ENCODE peak calls at places on chromosomes 2 and 18, in six cellular contexts. One of them, this sample, is unnamed.

GRCh38 chr2:31089645-31090044 is 48.6 kb downstream of the GALNT14 start:
- DNase-seq in OCI-LY7: no peak
- DNase-seq in NCI-H524: no peak
- DNase-seq in endodermal cell: no peak
- DNase-seq in GM13977: no peak
- DNase-seq in activated CD8-positive, alpha-beta memory T cell treated with anti-CD3 and anti-CD28 coated beads for 48 hours: no peak
- DNase-seq in this sample: no peak

GRCh38 chr2:241870611-241871537 is 1.3 kb downstream of the RTP5 start:
- DNase-seq in OCI-LY7: no peak
- DNase-seq in NCI-H524: no peak
- DNase-seq in endodermal cell: no peak
- DNase-seq in GM13977: no peak
- DNase-seq in activated CD8-positive, alpha-beta memory T cell treated with anti-CD3 and anti-CD28 coated beads for 48 hours: no peak
- DNase-seq in this sample: no peak

GRCh38 chr2:3483986-3484960 is 35.1 kb downstream of the ADI1 start:
- DNase-seq in OCI-LY7: no peak
- DNase-seq in NCI-H524: no peak
- DNase-seq in endodermal cell: no peak
- DNase-seq in GM13977: no peak
- DNase-seq in activated CD8-positive, alpha-beta memory T cell treated with anti-CD3 and anti-CD28 coated beads for 48 hours: no peak
- DNase-seq in this sample: no peak

GRCh38 chr2:217105733-217106649 is 246.1 kb upstream of the TNP1 start:
- DNase-seq in OCI-LY7: no peak
- DNase-seq in NCI-H524: no peak
- DNase-seq in endodermal cell: peak; percentile 56
- DNase-seq in GM13977: no peak
- DNase-seq in activated CD8-positive, alpha-beta memory T cell treated with anti-CD3 and anti-CD28 coated beads for 48 hours: no peak
- DNase-seq in this sample: no peak

GRCh38 chr18:7205346-7205745 is 25.5 kb upstream of the LRRC30 start:
- DNase-seq in OCI-LY7: no peak
- DNase-seq in NCI-H524: no peak
- DNase-seq in endodermal cell: no peak
- DNase-seq in GM13977: no peak
- DNase-seq in activated CD8-positive, alpha-beta memory T cell treated with anti-CD3 and anti-CD28 coated beads for 48 hours: no peak
- DNase-seq in this sample: no peak

GRCh38 chr2:51231071-51231470 is 199.1 kb upstream of the NRXN1 start:
- DNase-seq in OCI-LY7: no peak
- DNase-seq in NCI-H524: no peak
- DNase-seq in endodermal cell: no peak
- DNase-seq in GM13977: no peak
- DNase-seq in activated CD8-positive, alpha-beta memory T cell treated with anti-CD3 and anti-CD28 coated beads for 48 hours: no peak
- DNase-seq in this sample: no peak

GRCh38 chr2:159713691-159714585 is 1.6 kb downstream of the MARCHF7 start:
- DNase-seq in OCI-LY7: peak; percentile 40
- DNase-seq in NCI-H524: no peak
- DNase-seq in endodermal cell: no peak
- DNase-seq in GM13977: peak; percentile 15
- DNase-seq in activated CD8-positive, alpha-beta memory T cell treated with anti-CD3 and anti-CD28 coated beads for 48 hours: no peak
- DNase-seq in this sample: peak; percentile 56

GRCh38 chr2:29105375-29105774 is 9.8 kb upstream of the CLIP4 start:
- DNase-seq in OCI-LY7: no peak
- DNase-seq in NCI-H524: no peak
- DNase-seq in endodermal cell: peak; percentile 57
- DNase-seq in GM13977: no peak
- DNase-seq in activated CD8-positive, alpha-beta memory T cell treated with anti-CD3 and anti-CD28 coated beads for 48 hours: no peak
- DNase-seq in this sample: peak; percentile 39

GRCh38 chr2:239264838-239265651 is 135.8 kb downstream of the HDAC4 start:
- DNase-seq in OCI-LY7: peak; percentile 38
- DNase-seq in NCI-H524: no peak
- DNase-seq in endodermal cell: no peak
- DNase-seq in GM13977: peak; percentile 79
- DNase-seq in activated CD8-positive, alpha-beta memory T cell treated with anti-CD3 and anti-CD28 coated beads for 48 hours: no peak
- DNase-seq in this sample: no peak

GRCh38 chr18:66013976-66014375 is 263.2 kb downstream of the CDH7 start:
- DNase-seq in OCI-LY7: no peak
- DNase-seq in NCI-H524: peak; percentile 49
- DNase-seq in endodermal cell: no peak
- DNase-seq in GM13977: no peak
- DNase-seq in activated CD8-positive, alpha-beta memory T cell treated with anti-CD3 and anti-CD28 coated beads for 48 hours: no peak
- DNase-seq in this sample: peak; percentile 51

GRCh38 chr2:42052702-42053481 is 5.1 kb downstream of the PKDCC start:
- DNase-seq in OCI-LY7: no peak
- DNase-seq in NCI-H524: no peak
- DNase-seq in endodermal cell: peak; percentile 73
- DNase-seq in GM13977: no peak
- DNase-seq in activated CD8-positive, alpha-beta memory T cell treated with anti-CD3 and anti-CD28 coated beads for 48 hours: no peak
- DNase-seq in this sample: no peak